ENCODE peak calls at places on chromosomes 6 and 20, in five cellular contexts. O is NCI-H2029 treated with DMSO at 0.1 percent for 48 hours; Q is stimulated activated CD4-positive, alpha-beta T cell treated with anti-CD3 and anti-CD28 coated beads, Interleukin-4, amount 100 ng/mL, for 1 hour; B is hepatocyte; L is astrocyte of the cerebellum. E is an unnamed sample.

GRCh38 chr20:50690979-50691584 is at the start of gene RIPOR3:
- DNase-seq in L (no peak), B (peak), Q (peak), O (no peak), E (no peak)

GRCh38 chr20:32898721-32899120 is 40.0 kb downstream of the EFCAB8 start:
- DNase-seq in B (no peak), L (no peak), Q (no peak), O (no peak), E (no peak)

GRCh38 chr6:36314221-36315014 is 22.3 kb downstream of the BNIP5 start:
- DNase-seq in B (peak), Q (no peak), L (no peak), O (no peak), E (no peak)

GRCh38 chr20:38789503-38790209 is 15.8 kb upstream of the PPP1R16B start:
- DNase-seq in O (no peak), Q (no peak), B (no peak), L (no peak), E (no peak)

GRCh38 chr6:30544666-30545272 is 11.5 kb downstream of the GNL1 start:
- DNase-seq in L (peak), O (peak), Q (no peak), B (peak), E (no peak)

GRCh38 chr20:44993343-44993742 is 27.0 kb downstream of the STK4 start:
- DNase-seq in B (no peak), Q (no peak), L (no peak), O (no peak), E (no peak)

GRCh38 chr6:136015531-136015930 is 164.0 kb downstream of the PDE7B start:
- DNase-seq in Q (no peak), O (no peak), B (no peak), L (peak), E (no peak)

GRCh38 chr6:3011158-3011557 is 11.5 kb downstream of the NQO2 start:
- DNase-seq in Q (no peak), L (no peak), O (no peak), B (no peak), E (no peak)

GRCh38 chr6:157944983-157945931 is 36.4 kb upstream of the SYNJ2 start:
- DNase-seq in B (no peak), L (no peak), Q (no peak), O (no peak), E (no peak)

GRCh38 chr20:21397341-21398108 is at the start of gene NKX2-4:
- DNase-seq in Q (no peak), L (no peak), B (peak), O (no peak), E (no peak)

GRCh38 chr20:63686492-63687321 is 9.7 kb upstream of the TNFRSF6B start:
- DNase-seq in Q (peak), O (no peak), L (no peak), B (peak), E (no peak)

GRCh38 chr6:105892577-105893262 is 193.4 kb upstream of the PRDM1 start:
- DNase-seq in L (no peak), B (peak), Q (no peak), O (no peak), E (no peak)

GRCh38 chr6:74573613-74574012 is 632.2 kb downstream of the COL12A1 start:
- DNase-seq in Q (no peak), O (no peak), B (no peak), L (no peak), E (no peak)

GRCh38 chr20:19855426-19855825 is 97.4 kb downstream of the RIN2 start:
- DNase-seq in O (no peak), L (no peak), Q (no peak), B (no peak), E (no peak)

GRCh38 chr6:151763303-151763702 is 44.2 kb upstream of the ESR1 start:
- DNase-seq in B (no peak), L (peak), O (no peak), Q (no peak), E (no peak)

GRCh38 chr20:41152108-41152757 is 14.9 kb downstream of the PLCG1 start:
- DNase-seq in L (no peak), Q (no peak), B (no peak), O (no peak), E (no peak)

GRCh38 chr6:126716826-126717514 is 377.1 kb downstream of the CENPW start:
- DNase-seq in Q (no peak), L (no peak), B (no peak), O (no peak), E (no peak)

GRCh38 chr20:10537850-10538480 is 102.9 kb downstream of the SLX4IP start:
- DNase-seq in Q (no peak), L (peak), B (no peak), O (no peak), E (no peak)

GRCh38 chr6:79305020-79305419 is 70.5 kb upstream of the HMGN3 start:
- DNase-seq in L (no peak), O (no peak), Q (no peak), B (no peak), E (no peak)

GRCh38 chr6:52642381-52642780 is 28.5 kb upstream of the TMEM14A start:
- DNase-seq in B (no peak), Q (no peak), O (no peak), L (no peak), E (no peak)

GRCh38 chr20:58555078-58555765 is 40.0 kb upstream of the APCDD1L start:
- DNase-seq in Q (no peak), B (no peak), L (peak), O (no peak), E (no peak)

GRCh38 chr6:21263531-21264287 is 329.8 kb upstream of the SOX4 start:
- DNase-seq in Q (no peak), O (peak), L (no peak), B (peak), E (no peak)

GRCh38 chr20:63054103-63054474 is 47.3 kb upstream of the BHLHE23 start:
- DNase-seq in B (no peak), Q (no peak), O (no peak), L (no peak), E (no peak)

GRCh38 chr20:17872920-17873319 is 95.7 kb downstream of the SNX5 start:
- DNase-seq in O (no peak), B (no peak), L (no peak), Q (no peak), E (no peak)

GRCh38 chr6:41125282-41125681 is 28.9 kb downstream of the TREML1 start:
- DNase-seq in Q (no peak), B (no peak), O (no peak), L (no peak), E (no peak)

GRCh38 chr6:1404066-1404712 is 14.8 kb downstream of the FOXF2 start:
- DNase-seq in B (no peak), Q (no peak), O (no peak), L (no peak), E (no peak)

GRCh38 chr6:44234101-44235090 is 11.0 kb downstream of the SLC29A1 start:
- DNase-seq in Q (no peak), B (peak), L (peak), O (peak), E (no peak)

GRCh38 chr20:8602389-8603116 is 466.3 kb upstream of the PLCB4 start:
- DNase-seq in B (no peak), O (no peak), Q (no peak), L (no peak), E (no peak)

GRCh38 chr6:141610741-141611140 is 522.0 kb upstream of the GJE1 start:
- DNase-seq in B (no peak), Q (no peak), L (no peak), O (no peak), E (no peak)

GRCh38 chr20:25546048-25546447 is 39.3 kb downstream of the NINL start:
- DNase-seq in Q (no peak), B (no peak), L (no peak), O (no peak), E (no peak)

GRCh38 chr6:39170860-39171259 is 55.9 kb upstream of the SAYSD1 start:
- DNase-seq in Q (no peak), O (no peak), B (no peak), L (no peak), E (no peak)

GRCh38 chr6:1552296-1552761 is 57.4 kb upstream of the FOXC1 start:
- DNase-seq in L (no peak), B (no peak), Q (no peak), O (no peak), E (peak)

GRCh38 chr6:34600796-34601195 is 44.7 kb upstream of the SPDEF start:
- DNase-seq in L (no peak), O (no peak), B (no peak), Q (no peak), E (no peak)

GRCh38 chr6:164097557-164098398 is 683.3 kb downstream of the QKI start:
- DNase-seq in Q (no peak), B (peak), O (no peak), L (peak), E (no peak)

GRCh38 chr20:49477200-49477599 is 5.3 kb downstream of the KCNB1 start:
- DNase-seq in L (no peak), Q (no peak), B (no peak), O (peak), E (no peak)

GRCh38 chr6:149216459-149216858 is 101.1 kb upstream of the TAB2 start:
- DNase-seq in B (no peak), O (no peak), Q (no peak), L (no peak), E (no peak)